ENCODE peak calls at places on chromosomes 5 and 9, in six cellular contexts. G, U, B, K, F and Q are unnamed samples.

GRCh38 chr5:143145388-143145787 is 258.1 kb downstream of the NR3C1 start:
- DNase-seq in G (no peak), U (no peak), B (no peak), K (no peak), F (no peak), Q (no peak)

GRCh38 chr9:114787781-114788498 is 17.9 kb downstream of the TNFSF15 start:
- DNase-seq in G (no peak), U (no peak), B (no peak), K (no peak), F (no peak), Q (no peak)

GRCh38 chr5:119368238-119368630 is 12.4 kb downstream of the TNFAIP8 start:
- DNase-seq in G (no peak), U (no peak), B (no peak), K (no peak), F (no peak), Q (no peak)

GRCh38 chr9:4318741-4319140 is 18.9 kb upstream of the GLIS3 start:
- DNase-seq in G (no peak), U (no peak), B (no peak), K (no peak), F (no peak), Q (no peak)

GRCh38 chr9:75885652-75886051 is 4.8 kb upstream of the PCSK5 start:
- DNase-seq in G (no peak), U (no peak), B (no peak), K (no peak), F (no peak), Q (no peak)

GRCh38 chr9:133258061-133259015 is 16.7 kb downstream of the ABO start:
- DNase-seq in G (no peak), U (peak; percentile 48), B (no peak), K (no peak), F (no peak), Q (peak; percentile 37)

GRCh38 chr5:167294861-167295685 is 996.4 kb upstream of the WWC1 start:
- DNase-seq in G (peak; percentile 74), U (peak; percentile 57), B (peak; percentile 88), K (no peak), F (no peak), Q (no peak)

GRCh38 chr5:113330533-113331200 is 104.1 kb downstream of the TSSK1B start:
- DNase-seq in G (peak; percentile 25), U (peak; percentile 43), B (peak; percentile 20), K (no peak), F (peak; percentile 34), Q (peak; percentile 57)

GRCh38 chr5:17157916-17158529 is 59.4 kb upstream of the BASP1 start:
- DNase-seq in G (peak; percentile 53), U (no peak), B (peak; percentile 79), K (no peak), F (no peak), Q (no peak)

GRCh38 chr9:78189461-78189860 is 46.4 kb upstream of the CEP78 start:
- DNase-seq in G (peak; percentile 40), U (no peak), B (no peak), K (no peak), F (no peak), Q (no peak)

GRCh38 chr5:65809817-65810531 is 88.0 kb downstream of the NLN start:
- DNase-seq in G (peak; percentile 29), U (no peak), B (peak; percentile 6), K (no peak), F (peak; percentile 53), Q (peak; percentile 87)

GRCh38 chr9:75687359-75687953 is 203.0 kb upstream of the PCSK5 start:
- DNase-seq in G (no peak), U (no peak), B (no peak), K (no peak), F (no peak), Q (no peak)

GRCh38 chr5:124730381-124730780 is 16.1 kb downstream of the ZNF608 start:
- DNase-seq in G (no peak), U (no peak), B (no peak), K (no peak), F (no peak), Q (no peak)

GRCh38 chr9:125238127-125238914 is 2.8 kb downstream of the HSPA5 start:
- DNase-seq in G (no peak), U (peak; percentile 78), B (no peak), K (no peak), F (no peak), Q (no peak)

GRCh38 chr5:10701567-10702039 is 59.4 kb downstream of the DAP start:
- DNase-seq in G (no peak), U (peak; percentile 33), B (peak; percentile 41), K (peak; percentile 28), F (peak; percentile 60), Q (no peak)